ENCODE peak calls at places on chromosome 12, in four cellular contexts. N is HepG2, W is A549, Q is IMR-90. T is an unnamed sample.

GRCh38 chr12:53098354-53098981 is 1.0 kb downstream of the IGFBP6 start:
- DNase-seq in Q (peak), W (peak), N (no peak), T (peak)

GRCh38 chr12:67042697-67043131 is 226.4 kb upstream of the CAND1 start:
- DNase-seq in W (peak), N (no peak), Q (peak), T (no peak)

GRCh38 chr12:13436696-13437391 is 240.3 kb downstream of the EMP1 start:
- DNase-seq in W (peak), N (no peak), Q (peak), T (peak)

GRCh38 chr12:92426346-92426745 is 276.4 kb upstream of the PLEKHG7 start:
- DNase-seq in N (no peak), W (no peak), Q (no peak), T (no peak)

GRCh38 chr12:20629414-20630156 is 65.5 kb upstream of the SLCO1C1 start:
- DNase-seq in Q (peak), N (peak), W (peak), T (no peak)

GRCh38 chr12:113647048-113647447 is 175.4 kb upstream of the LHX5 start:
- DNase-seq in N (peak), Q (no peak), W (no peak), T (no peak)

GRCh38 chr12:48969847-48970701 is 1.5 kb downstream of the WNT10B start:
- DNase-seq in Q (no peak), N (no peak), W (no peak), T (peak)

GRCh38 chr12:106139422-106140141 is 828 bp upstream of the NUAK1 start:
- DNase-seq in W (peak), Q (peak), N (peak), T (no peak)

GRCh38 chr12:31361730-31362114 is 35.8 kb upstream of the SINHCAF start:
- DNase-seq in N (no peak), Q (no peak), W (no peak), T (no peak)

GRCh38 chr12:12461923-12462315 is 100.7 kb downstream of the DUSP16 start:
- DNase-seq in N (no peak), W (no peak), Q (no peak), T (no peak)

GRCh38 chr12:76085159-76085868 is 829 bp upstream of the NAP1L1 start:
- DNase-seq in W (no peak), Q (peak), N (no peak), T (no peak)

GRCh38 chr12:49626169-49626835 is 2.9 kb downstream of the PRPF40B start:
- DNase-seq in W (peak), N (no peak), Q (peak), T (no peak)

GRCh38 chr12:14367097-14367661 is 1.7 kb downstream of the ATF7IP start:
- DNase-seq in W (no peak), Q (peak), N (peak), T (peak)

GRCh38 chr12:28222081-28222700 is 31.9 kb downstream of the CCDC91 start:
- DNase-seq in N (no peak), Q (no peak), W (no peak), T (no peak)

GRCh38 chr12:65566776-65567175 is 257.5 kb upstream of the HMGA2 start:
- DNase-seq in N (no peak), Q (peak), W (no peak), T (no peak)

GRCh38 chr12:65568517-65568916 is 255.8 kb upstream of the HMGA2 start:
- DNase-seq in W (no peak), N (no peak), Q (peak), T (no peak)

GRCh38 chr12:65567820-65568219 is 256.5 kb upstream of the HMGA2 start:
- DNase-seq in Q (no peak), N (no peak), W (no peak), T (no peak)

GRCh38 chr12:65561798-65562382 is 262.4 kb upstream of the HMGA2 start:
- DNase-seq in W (no peak), N (no peak), Q (peak), T (no peak)

DNA sequence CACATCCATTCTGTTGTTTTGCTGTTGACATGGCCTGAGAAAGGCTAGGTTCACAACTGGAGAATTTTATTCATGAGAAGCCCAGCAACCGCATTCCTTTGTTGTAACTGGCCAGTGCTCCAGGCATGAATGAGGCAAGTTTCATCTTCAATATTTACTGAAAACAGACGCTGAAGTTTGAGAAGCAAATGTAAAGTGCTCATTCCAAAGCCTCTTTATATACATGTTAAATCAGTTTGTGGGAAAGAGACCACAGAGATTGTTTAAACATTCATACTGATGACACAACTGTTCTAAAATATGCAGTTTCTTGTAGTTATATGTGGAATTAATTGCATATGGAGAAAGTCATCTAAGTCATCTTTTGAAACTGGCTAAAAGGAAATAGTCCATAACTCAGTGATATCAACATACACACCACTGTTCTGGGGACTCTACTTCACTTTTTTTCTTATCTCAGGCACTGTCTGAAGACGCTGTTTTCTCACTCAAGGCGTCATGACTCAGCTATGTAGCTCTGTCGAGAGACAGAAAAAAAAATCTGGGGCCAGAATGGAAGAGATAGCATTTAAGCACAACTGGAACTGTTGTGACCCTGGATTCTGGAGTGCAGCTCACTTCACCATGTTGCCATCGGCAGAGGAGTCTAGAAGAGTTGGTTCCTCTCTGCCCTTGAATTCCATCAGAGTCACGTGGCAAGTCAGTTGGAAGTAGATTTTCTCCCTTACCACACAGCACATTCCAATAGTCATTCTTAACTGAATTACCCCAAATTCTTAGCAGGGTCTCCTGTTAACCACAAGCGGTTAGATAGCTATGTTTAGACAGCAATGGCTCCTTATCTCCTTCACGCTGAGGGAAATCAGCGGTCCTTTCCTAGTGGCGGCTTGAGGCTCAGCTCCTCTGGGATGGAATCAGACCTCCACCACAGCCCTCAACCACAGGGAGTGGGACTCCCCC is 258.4 kb upstream of the HMGA2 start:
- DNase-seq in W (no peak), N (no peak), Q (peak), T (peak)
- H3K4me2 ChIP-seq in W (peak), N (no peak), Q (peak), T (peak)

GRCh38 chr12:82359115-82359478 is 768 bp downstream of the METTL25 start:
- DNase-seq in N (no peak), W (no peak), Q (no peak), T (no peak)

GRCh38 chr12:82357845-82358199 is 365 bp downstream of the CCDC59 start:
- DNase-seq in W (no peak), Q (no peak), N (peak), T (peak)

GRCh38 chr12:82357340-82357739 is 847 bp downstream of the CCDC59 start:
- DNase-seq in W (no peak), N (no peak), Q (no peak), T (no peak)

GRCh38 chr12:82361461-82361915 is 3.2 kb downstream of the METTL25 start:
- DNase-seq in W (no peak), N (no peak), Q (no peak), T (no peak)

GRCh38 chr12:82358200-82359114 is at the start of the genes CCDC59 and METTL25:
- DNase-seq in N (peak), W (peak), Q (peak), T (peak)
- TF ChIP-seq POLR2A in N (peak), W (peak), Q (peak), T (peak)

GRCh38 chr12:111035578-111036301 is 115.4 kb upstream of the MYL2 start:
- DNase-seq in N (no peak), W (no peak), Q (no peak), T (no peak)
- TF ChIP-seq BHLHE40 in N (no peak), W (no peak), Q (no peak), T (no peak)

DNA sequence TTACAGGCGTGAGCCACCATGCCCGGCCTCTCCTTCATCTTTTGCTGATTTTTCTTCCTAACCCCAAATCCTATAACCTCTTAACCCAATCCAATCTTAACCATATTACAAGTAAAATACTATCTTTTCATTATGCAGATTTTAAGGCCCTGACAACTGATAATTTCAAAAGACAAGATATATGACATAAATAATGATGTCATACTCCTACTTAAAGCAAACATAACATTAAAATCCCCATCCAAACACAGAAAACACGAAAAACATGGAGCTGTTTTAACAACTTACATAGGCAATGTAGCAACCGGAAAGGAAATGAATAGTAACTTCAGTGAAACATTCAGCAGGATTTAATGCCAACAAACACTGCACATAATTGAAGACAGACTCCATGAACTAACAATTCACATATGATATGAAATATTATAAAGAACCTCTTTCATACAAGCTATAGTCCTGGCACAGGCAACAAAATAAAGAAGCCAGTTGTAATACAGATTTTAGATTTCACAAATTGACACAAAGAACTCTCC is 21.5 kb downstream of the USP44 start:
- DNase-seq in Q (no peak), N (no peak), W (no peak), T (no peak)
- H3K4me2 ChIP-seq in Q (no peak), N (no peak), W (no peak), T (no peak)

GRCh38 chr12:120264086-120264485 is 1.4 kb downstream of the PXN start:
- DNase-seq in Q (no peak), N (no peak), W (no peak), T (no peak)

GRCh38 chr12:120265203-120265482 is 387 bp downstream of the PXN start:
- DNase-seq in W (no peak), N (no peak), Q (no peak), T (no peak)

GRCh38 chr12:120263725-120264040 is 1.8 kb downstream of the PXN start:
- DNase-seq in Q (no peak), W (no peak), N (no peak), T (no peak)

GRCh38 chr12:120265483-120266179 is at the start of gene PXN:
- DNase-seq in Q (peak), N (peak), W (peak), T (peak)

GRCh38 chr12:120264511-120265202 is 873 bp downstream of the PXN start:
- DNase-seq in N (no peak), Q (no peak), W (no peak), T (no peak)
- TF ChIP-seq POLR2A in N (no peak), Q (no peak), W (no peak), T (no peak)

T was measured in K562.